ENCODE peak calls at places on chromosomes 7 and 10, in four cellular contexts. A, S, F and T are unnamed samples.

GRCh38 chr10:98415710-98416077 is 712 bp upstream of the PYROXD2 start:
- DNase-seq in A (peak; percentile 62), S (no peak), F (no peak), T (no peak)

GRCh38 chr7:100446040-100446439 is 9.7 kb upstream of the PPP1R35 start:
- DNase-seq in A (peak; percentile 81), S (no peak), F (no peak), T (no peak)

GRCh38 chr10:95419399-95419798 is 128.6 kb upstream of the PDLIM1 start:
- DNase-seq in A (no peak), S (no peak), F (no peak), T (no peak)

GRCh38 chr7:112162161-112163020 is 43.8 kb downstream of the DOCK4 start:
- DNase-seq in A (peak; percentile 61), S (peak; percentile 10), F (no peak), T (no peak)

GRCh38 chr7:40887099-40887498 is 752.3 kb downstream of the SUGCT start:
- DNase-seq in A (peak; percentile 84), S (no peak), F (no peak), T (no peak)

GRCh38 chr7:99639267-99639666 is 22.5 kb downstream of the ZSCAN25 start:
- DNase-seq in A (no peak), S (no peak), F (no peak), T (no peak)

GRCh38 chr7:30102281-30102680 is 32.5 kb upstream of the MTURN start:
- DNase-seq in A (no peak), S (no peak), F (no peak), T (no peak)

GRCh38 chr10:102514487-102515311 is 10.9 kb downstream of the SUFU start:
- DNase-seq in A (no peak), S (no peak), F (no peak), T (no peak)